ENCODE peak calls at places on chromosomes 1 and 21, in six cellular contexts. A, O, H, J, S and R are unnamed samples. For H3K4me1, the result is how much of the 10 kb centered on the place peaks cover.

GRCh38 chr21:45767071-45768006 is 123.8 kb downstream of the PCBP3 start:
- DNase-seq in H (no peak), S (no peak), A (no peak), O (no peak), J (peak), R (no peak)

GRCh38 chr1:50929376-50929958 is 30.6 kb downstream of the FAF1 start:
- DNase-seq in O (no peak), H (no peak), J (peak), A (peak), S (no peak), R (no peak)

GRCh38 chr1:26788836-26789611 is 1.3 kb downstream of the PIGV start:
- DNase-seq in H (peak), O (peak), S (peak), A (peak), J (peak), R (peak)

GRCh38 chr1:11908139-11909021 is 17.8 kb downstream of the KIAA2013 start:
- DNase-seq in A (peak), H (peak), J (peak), S (peak), O (peak), R (peak)

GRCh38 chr1:6427445-6428390 is 3.1 kb downstream of the ESPN start:
- DNase-seq in O (no peak), S (no peak), H (no peak), J (no peak), A (no peak), R (no peak)

GRCh38 chr1:117368116-117369108 is 1.2 kb downstream of the MAN1A2 start:
- DNase-seq in S (no peak), H (no peak), A (no peak), O (no peak), J (peak), R (no peak)

GRCh38 chr1:226995966-226996332 is 55.9 kb downstream of the COQ8A start:
- DNase-seq in H (no peak), O (no peak), A (peak), J (no peak), S (no peak), R (no peak)

GRCh38 chr1:241799414-241799813 is 48.6 kb upstream of the EXO1 start:
- DNase-seq in O (no peak), J (peak), S (no peak), A (no peak), H (no peak), R (no peak)

GRCh38 chr1:167059729-167060107 is 30.5 kb downstream of the GPA33 start:
- DNase-seq in O (no peak), A (no peak), H (no peak), J (no peak), S (no peak), R (no peak)

GRCh38 chr1:167057297-167057688 is 32.9 kb downstream of the GPA33 start:
- DNase-seq in A (peak), O (no peak), H (no peak), S (no peak), J (peak), R (no peak)

GRCh38 chr1:167061073-167061464 is 29.1 kb downstream of the GPA33 start:
- DNase-seq in J (no peak), S (no peak), H (no peak), O (no peak), A (no peak), R (no peak)

GRCh38 chr1:167060141-167061072 is 29.8 kb downstream of the GPA33 start:
- DNase-seq in J (peak), H (no peak), O (no peak), A (no peak), S (no peak), R (no peak)

DNA sequence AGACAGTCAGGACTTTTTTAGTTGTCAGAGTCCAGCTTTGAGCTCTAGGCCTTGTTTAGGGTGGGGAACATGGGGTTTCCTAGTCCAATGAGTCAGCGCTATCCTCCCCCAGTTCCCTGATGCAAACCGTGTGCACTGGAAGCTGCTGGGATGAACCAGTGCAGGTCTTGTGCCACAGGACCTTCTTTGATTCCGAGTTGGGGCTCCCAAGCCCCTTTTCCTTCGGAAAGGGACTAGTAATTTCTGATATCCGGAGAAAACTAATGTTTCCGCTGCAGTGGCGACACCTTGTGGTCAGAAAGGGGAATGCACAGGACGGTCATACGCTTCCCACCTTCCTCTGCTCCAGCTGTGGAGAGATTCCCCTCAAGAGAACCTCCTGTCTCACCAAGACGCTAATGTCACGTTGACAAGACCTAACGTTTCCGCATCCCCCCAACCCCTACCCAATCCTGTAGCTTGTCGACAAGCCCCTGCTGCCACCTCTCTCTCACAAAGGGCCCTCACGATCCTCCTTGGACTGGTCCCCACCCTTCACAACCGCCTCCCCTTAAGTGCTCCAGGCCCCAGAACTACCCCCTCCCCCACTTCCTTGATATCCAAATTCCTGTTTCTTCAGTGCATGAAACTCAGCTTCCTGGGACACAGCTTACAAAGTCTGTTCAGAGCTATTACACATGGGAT is 31.0 kb downstream of the GPA33 start:
- DNase-seq in A (peak), S (peak), J (peak), H (peak), O (no peak), R (peak)
- H3K4me3 ChIP-seq in A (no peak), S (no peak), J (peak), H (no peak), O (no peak), R (peak)

GRCh38 chr1:21929951-21930615 is 7.0 kb downstream of the HSPG2 start:
- DNase-seq in J (no peak), H (no peak), O (no peak), A (no peak), S (peak), R (no peak)

GRCh38 chr1:21933397-21934248 is 3.5 kb downstream of the HSPG2 start:
- DNase-seq in S (peak), H (peak), J (peak), O (peak), A (no peak), R (peak)

GRCh38 chr1:21931171-21932093 is 5.7 kb downstream of the HSPG2 start:
- DNase-seq in H (peak), O (peak), A (peak), J (peak), S (peak), R (peak)

GRCh38 chr1:21930629-21931170 is 6.4 kb downstream of the HSPG2 start:
- DNase-seq in J (no peak), S (no peak), H (no peak), A (no peak), O (no peak), R (no peak)

DNA sequence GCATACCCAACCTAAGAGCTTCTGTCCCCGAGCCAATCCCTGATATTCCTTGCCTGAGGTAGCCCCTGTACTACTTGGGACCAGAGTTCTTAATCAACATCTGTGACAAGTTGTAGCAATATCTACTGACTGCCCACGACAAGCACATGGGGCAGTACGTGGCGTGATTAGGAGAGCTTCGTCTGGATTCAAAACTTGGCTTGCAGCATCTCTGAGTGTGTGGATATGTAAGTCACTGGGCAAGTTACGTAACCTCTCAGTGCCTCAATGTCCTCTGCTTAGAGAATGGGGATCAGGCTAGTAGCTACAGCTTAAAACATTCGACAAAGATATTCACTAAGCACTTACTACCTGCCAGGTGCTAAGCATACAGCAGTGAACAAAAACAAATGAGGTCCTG is 5.0 kb downstream of the HSPG2 start:
- DNase-seq in S (no peak), H (peak), J (peak), O (peak), A (no peak), R (no peak)
- H3K4me1 ChIP-seq in S (half or more), H (half or more), J (half or more), O (half or more), A (half or more), R (half or more)

DNA sequence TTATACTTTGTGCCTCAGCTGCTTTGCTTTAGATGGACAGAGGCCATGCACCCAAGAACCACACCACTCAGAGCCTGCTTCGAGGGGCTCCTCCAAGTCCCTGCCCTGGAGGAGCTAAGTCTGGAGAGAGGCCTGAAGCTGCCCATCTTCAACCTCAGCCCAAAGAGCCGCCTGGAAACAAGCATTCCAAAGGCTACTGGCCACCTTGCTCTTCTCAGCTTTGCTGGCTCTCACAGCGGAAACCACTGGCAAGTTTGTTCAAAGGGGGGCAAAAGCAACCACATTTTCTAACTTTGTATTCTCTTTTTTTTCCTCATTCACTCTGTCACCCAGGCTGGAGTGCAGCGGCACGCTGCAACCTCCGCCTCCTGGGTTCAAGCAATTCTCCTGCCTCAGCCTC is 23.2 kb downstream of the VPS26C start:
- DNase-seq in H (no peak), O (no peak), J (no peak), S (no peak), A (no peak), R (no peak)
- H3K27ac ChIP-seq in H (no peak), O (no peak), J (no peak), S (no peak), A (no peak), R (no peak)

GRCh38 chr21:41302976-41303375 is 13.6 kb upstream of the FAM3B start:
- DNase-seq in J (no peak), O (no peak), A (no peak), S (no peak), H (no peak), R (no peak)
- H3K4me3 ChIP-seq in J (no peak), O (no peak), A (no peak), S (no peak), H (no peak), R (no peak)

GRCh38 chr1:9721606-9722377 is 70.3 kb downstream of the PIK3CD start:
- DNase-seq in H (no peak), A (peak), S (peak), J (peak), O (no peak), R (no peak)

GRCh38 chr1:9723926-9724325 is 72.4 kb downstream of the PIK3CD start:
- DNase-seq in O (no peak), J (no peak), S (no peak), H (no peak), A (no peak), R (no peak)

GRCh38 chr1:9720785-9721605 is 69.5 kb downstream of the PIK3CD start:
- DNase-seq in H (no peak), J (no peak), O (no peak), A (no peak), S (no peak), R (no peak)

GRCh38 chr1:9723068-9723805 is 71.7 kb downstream of the PIK3CD start:
- DNase-seq in O (no peak), J (no peak), H (no peak), S (no peak), A (no peak), R (no peak)

GRCh38 chr1:9722378-9722749 is 70.8 kb downstream of the PIK3CD start:
- DNase-seq in S (no peak), H (no peak), A (no peak), J (no peak), O (no peak), R (no peak)
- H3K4me1 ChIP-seq in S (under half), H (under half), A (under half), J (under half), O (under half), R (under half)

GRCh38 chr1:8858888-8859706 is 19.4 kb downstream of the ENO1 start:
- DNase-seq in H (no peak), S (no peak), J (peak), O (no peak), A (peak), R (no peak)
- H3K27ac ChIP-seq in H (peak), S (peak), J (peak), O (peak), A (peak), R (peak)

GRCh38 chr1:3740752-3741151 is 11.5 kb upstream of the CCDC27 start:
- DNase-seq in H (no peak), S (no peak), J (no peak), A (no peak), O (no peak), R (peak)

GRCh38 chr1:3741566-3742438 is 10.4 kb upstream of the CCDC27 start:
- DNase-seq in H (no peak), A (no peak), J (no peak), S (no peak), O (no peak), R (no peak)

GRCh38 chr1:3742439-3743298 is 9.6 kb upstream of the CCDC27 start:
- DNase-seq in O (no peak), A (no peak), H (no peak), S (no peak), J (peak), R (no peak)

GRCh38 chr1:3738943-3739342 is 13.3 kb upstream of the CCDC27 start:
- DNase-seq in J (no peak), H (no peak), S (no peak), O (no peak), A (no peak), R (no peak)

GRCh38 chr1:3740038-3740437 is 12.2 kb upstream of the CCDC27 start:
- DNase-seq in A (no peak), S (no peak), O (no peak), H (no peak), J (no peak), R (no peak)
- H3K4me3 ChIP-seq in A (no peak), S (no peak), O (no peak), H (no peak), J (no peak), R (no peak)

DNA sequence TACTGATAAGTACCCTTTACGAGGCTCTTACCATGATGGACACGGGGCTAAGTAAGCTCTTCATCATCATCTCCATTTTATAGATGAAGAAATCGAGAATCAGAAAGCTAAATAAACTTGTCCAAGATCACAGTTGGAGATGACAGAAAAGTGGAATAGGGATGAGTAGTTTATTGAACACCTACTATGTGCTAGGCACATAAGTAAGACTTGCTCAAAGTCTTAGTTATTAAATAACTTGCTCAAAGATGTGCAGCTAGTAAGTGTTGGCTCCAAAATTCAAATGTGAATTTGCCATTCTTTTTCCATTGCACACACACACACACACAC is 611 bp upstream of the RGS16 start:
- DNase-seq in S (no peak), H (no peak), O (no peak), A (no peak), J (no peak), R (no peak)
- H3K4me1 ChIP-seq in S (half or more), H (under half), O (under half), A (under half), J (under half), R (under half)